ENCODE peak calls at places on chromosomes 11 and 22, in ten cellular contexts. T is pancreas, Z is A549, Q is body of pancreas, S is fibroblast of the aortic adventitia, F is neural progenitor cell, O is ovary, J is tibial artery, K is upper lobe of left lung, N is lower leg skin. V is an unnamed sample.
A peak's percentile ranks its signal among the peaks of the same experiment; 100 is the strongest.

GRCh38 chr11:14503023-14503422 is 3.4 kb upstream of the COPB1 start:
- DNase-seq in N (no peak), O (no peak), T (no peak), J (no peak), F (no peak), Q (no peak), K (no peak), S (no peak), Z (no peak), V (no peak)

GRCh38 chr11:20530942-20531703 is 68.3 kb upstream of the SLC6A5 start:
- DNase-seq in Q (no peak), N (no peak), S (no peak), F (no peak), K (no peak), T (no peak), Z (peak; percentile 7), O (no peak), J (no peak), V (no peak)

GRCh38 chr11:114563077-114563476 is 3.4 kb upstream of the NXPE1 start:
- DNase-seq in N (no peak), F (no peak), O (no peak), K (no peak), S (peak; percentile 47), T (no peak), Q (no peak), Z (peak; percentile 6), J (no peak), V (no peak)

GRCh38 chr22:40238425-40239344 is 61.0 kb downstream of the TNRC6B start:
- DNase-seq in Q (no peak), K (no peak), S (peak; percentile 62), F (no peak), N (no peak), T (no peak), O (no peak), Z (peak; percentile 59), J (peak; percentile 76), V (no peak)

GRCh38 chr11:44832452-44832851 is 105.7 kb downstream of the TSPAN18 start:
- DNase-seq in Z (no peak), S (no peak), J (no peak), K (no peak), O (no peak), Q (no peak), T (no peak), N (no peak), F (no peak), V (no peak)

GRCh38 chr11:12288934-12289666 is 88.3 kb upstream of the PARVA start:
- DNase-seq in K (peak; percentile 40), T (no peak), S (no peak), J (no peak), N (peak; percentile 15), Z (no peak), O (no peak), F (no peak), Q (no peak), V (peak; percentile 50)

GRCh38 chr22:46297151-46297819 is 615 bp downstream of the GTSE1 start:
- DNase-seq in S (peak; percentile 20), Z (no peak), K (no peak), F (peak; percentile 67), N (no peak), Q (no peak), J (no peak), T (no peak), O (peak; percentile 60), V (no peak)

GRCh38 chr22:49482811-49483210 is 344.9 kb downstream of the BRD1 start:
- DNase-seq in Q (no peak), J (no peak), N (no peak), S (no peak), Z (no peak), K (no peak), T (no peak), O (no peak), F (no peak), V (peak; percentile 50)

GRCh38 chr11:3823303-3823702 is 14.9 kb downstream of the PGAP2 start:
- DNase-seq in S (peak; percentile 76), F (no peak), K (no peak), N (no peak), O (no peak), T (no peak), Z (peak; percentile 29), Q (no peak), J (no peak), V (no peak)

GRCh38 chr11:19092850-19093249 is 24.1 kb upstream of the ZDHHC13 start:
- DNase-seq in K (no peak), Q (no peak), F (no peak), Z (no peak), T (no peak), O (no peak), J (no peak), N (no peak), S (no peak), V (no peak)

GRCh38 chr11:44779736-44780520 is 53.2 kb downstream of the TSPAN18 start:
- DNase-seq in K (no peak), S (no peak), Q (no peak), O (no peak), N (no peak), T (no peak), Z (no peak), J (peak; percentile 31), F (no peak), V (no peak)

GRCh38 chr11:125940145-125940544 is 5.7 kb upstream of the VSIG10L2 start:
- DNase-seq in S (no peak), Q (no peak), J (peak; percentile 25), N (no peak), F (no peak), Z (no peak), T (no peak), O (no peak), K (no peak), V (no peak)

GRCh38 chr11:109034341-109034696 is 369.4 kb downstream of the DDX10 start:
- DNase-seq in F (no peak), S (peak; percentile 67), Z (no peak), K (no peak), N (no peak), J (no peak), O (no peak), T (no peak), Q (no peak), V (no peak)

GRCh38 chr11:109035261-109035660 is 370.4 kb downstream of the DDX10 start:
- DNase-seq in T (no peak), O (no peak), Z (no peak), J (no peak), Q (no peak), F (no peak), S (no peak), K (no peak), N (no peak), V (no peak)

GRCh38 chr11:109036011-109036410 is 371.1 kb downstream of the DDX10 start:
- DNase-seq in J (no peak), O (no peak), S (peak; percentile 36), Z (no peak), K (no peak), F (peak; percentile 15), Q (no peak), T (no peak), N (no peak), V (no peak)

GRCh38 chr11:109029927-109030326 is 365.1 kb downstream of the DDX10 start:
- DNase-seq in O (no peak), Q (no peak), N (no peak), T (no peak), S (no peak), J (no peak), Z (no peak), F (no peak), K (no peak), V (no peak)

GRCh38 chr11:109033627-109034340 is 368.9 kb downstream of the DDX10 start:
- DNase-seq in F (no peak), Z (no peak), Q (no peak), T (no peak), N (no peak), K (no peak), J (no peak), S (peak; percentile 99), O (no peak), V (no peak)
- TF ChIP-seq CTCF in F (no peak), Z (no peak), Q (no peak), T (no peak), N (no peak), K (no peak), J (no peak), S (no peak), O (no peak), V (no peak)

GRCh38 chr22:19841641-19842385 is 12.9 kb downstream of the GNB1L start:
- DNase-seq in Q (no peak), Z (no peak), F (no peak), T (no peak), S (no peak), K (no peak), J (no peak), N (no peak), O (no peak), V (no peak)
- TF ChIP-seq CTCF in Q (no peak), Z (no peak), F (no peak), T (no peak), S (no peak), K (no peak), J (no peak), N (no peak), O (no peak), V (no peak)

DNA sequence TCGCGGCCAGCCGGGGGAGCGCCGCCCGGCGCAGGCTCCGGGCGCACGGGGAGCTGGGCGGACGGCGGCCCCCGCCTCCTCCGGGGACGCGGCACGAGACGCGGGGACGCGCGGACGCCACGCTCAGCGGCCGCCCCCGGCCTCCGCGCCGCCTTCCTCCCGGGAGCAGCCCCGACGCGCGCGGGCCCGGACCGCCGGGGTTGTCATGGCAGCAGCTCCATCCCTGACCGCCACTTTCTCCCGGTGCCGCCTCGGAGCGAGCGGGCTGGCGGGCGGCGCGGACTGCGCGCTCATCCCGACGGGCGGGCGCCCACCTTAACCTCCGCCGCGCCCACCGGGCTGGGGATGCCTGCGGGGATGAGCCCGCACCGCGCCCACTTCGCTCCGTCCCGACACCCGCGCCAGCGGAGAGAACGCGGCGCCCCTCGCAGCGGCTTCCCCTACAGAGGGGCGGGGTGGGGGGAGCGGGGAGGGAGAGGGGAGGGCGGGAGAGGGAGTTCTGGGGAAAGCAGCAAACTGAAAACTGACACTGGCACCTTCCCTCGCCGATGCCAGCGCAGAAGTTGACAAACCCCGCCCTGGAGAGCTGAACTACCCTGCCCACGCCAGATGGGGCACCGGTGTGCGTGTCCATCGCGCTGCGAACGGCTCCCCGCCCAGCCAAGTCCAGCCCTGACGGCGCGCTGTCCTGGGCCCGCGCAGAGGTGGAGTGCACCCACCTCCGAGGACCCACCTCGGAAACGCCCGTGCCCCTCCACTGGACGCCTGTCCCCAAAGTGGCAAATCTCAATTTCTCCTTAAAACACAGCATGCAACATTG is 588.4 kb downstream of the OPCML start:
- DNase-seq in J (no peak), Z (no peak), Q (no peak), N (no peak), K (peak; percentile 75), F (peak; percentile 72), S (no peak), T (no peak), O (no peak), V (no peak)
- TF ChIP-seq CTCF in J (no peak), Z (no peak), Q (no peak), N (no peak), K (no peak), F (peak; percentile 6), S (no peak), T (no peak), O (no peak), V (peak; percentile 42)

DNA sequence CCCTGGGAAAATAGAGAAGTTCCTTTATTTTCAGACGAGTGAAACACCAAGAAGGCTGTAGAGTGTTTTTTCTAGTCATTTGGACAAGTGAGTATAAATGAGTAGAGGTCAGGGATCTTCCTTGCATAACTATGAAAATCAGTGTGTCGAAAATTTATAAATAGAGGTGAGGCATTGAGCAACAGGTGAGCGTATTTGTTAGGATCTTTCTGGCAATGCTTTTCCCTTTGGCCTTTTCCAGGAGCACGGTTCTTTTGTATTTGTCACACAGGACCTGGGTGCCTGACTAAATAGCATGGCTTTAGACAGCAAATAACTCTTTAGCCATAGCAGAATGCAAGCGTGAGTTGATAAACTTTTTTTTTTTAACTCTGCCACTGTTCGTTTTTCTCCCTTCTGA is 19.6 kb upstream of the ARHGAP42 start:
- DNase-seq in J (no peak), F (no peak), O (no peak), Z (no peak), Q (no peak), S (no peak), K (no peak), N (no peak), T (no peak), V (no peak)
- TF ChIP-seq CTCF in J (no peak), F (no peak), O (no peak), Z (no peak), Q (no peak), S (no peak), K (no peak), N (no peak), T (no peak), V (no peak)

V was measured in type B pancreatic cell.